ENCODE peak calls at places on chromosomes 13 and 19, in five cellular contexts. L is T-helper 1 cell; J is stimulated activated CD4-positive, alpha-beta T cell treated with anti-CD3 and anti-CD28 coated beads, Interleukin-15, amount 100 ng/mL, for 24 hours; V is mesenteric fat pad; U is PC-9. Q is an unnamed sample.

GRCh38 chr19:39996811-39997594 is at the start of gene ZNF546:
- DNase-seq in U (peak), L (peak), V (peak), J (peak), Q (peak)

GRCh38 chr19:8877854-8878705 is 45.9 kb downstream of the MBD3L1 start:
- DNase-seq in L (no peak), U (no peak), J (peak), V (no peak), Q (no peak)

GRCh38 chr13:41742917-41743552 is 217.9 kb downstream of the VWA8 start:
- DNase-seq in U (peak), V (no peak), L (no peak), J (no peak), Q (no peak)

GRCh38 chr19:51691122-51692064 is 1.7 kb upstream of the SPACA6 start:
- DNase-seq in J (no peak), U (no peak), V (no peak), L (no peak), Q (no peak)

GRCh38 chr13:107422421-107422820 is 792.9 kb downstream of the LIG4 start:
- DNase-seq in U (no peak), J (no peak), L (no peak), V (no peak), Q (no peak)

GRCh38 chr13:107713314-107713713 is 502.0 kb downstream of the LIG4 start:
- DNase-seq in J (no peak), U (no peak), L (no peak), V (no peak), Q (no peak)

GRCh38 chr13:21061077-21061945 is at the start of gene LATS2:
- DNase-seq in L (peak), U (peak), V (peak), J (peak), Q (peak)

GRCh38 chr19:48806818-48807589 is 3.8 kb downstream of the BCAT2 start:
- DNase-seq in U (no peak), V (no peak), L (no peak), J (peak), Q (peak)

GRCh38 chr13:32330438-32330837 is 15.1 kb downstream of the BRCA2 start:
- DNase-seq in U (no peak), J (no peak), L (no peak), V (no peak), Q (no peak)

GRCh38 chr19:41351339-41352245 is 2.1 kb downstream of the TGFB1 start:
- DNase-seq in V (peak), U (peak), J (peak), L (peak), Q (no peak)